ENCODE peak calls at places on chromosomes 6 and 20, in ten cellular contexts. S is H4; I is suprapubic skin; F is stimulated activated CD4-positive, alpha-beta T cell treated with anti-CD3 and anti-CD28 coated beads, Interleukin-12 subunit alpha, Interleukin-12 subunit beta, amount 100 ng/mL, for 4 hours; Y is H9; V is fibroblast of the aortic adventitia; L is left ventricle myocardium inferior; H is putamen; P is activated CD4-positive, CD25-positive, alpha-beta regulatory T cell; J is RKO. X is an unnamed sample.

GRCh38 chr20:57048027-57048869 is 218.2 kb downstream of the BMP7 start:
- DNase-seq in S (peak), I (peak), F (peak), Y (peak), V (no peak), L (no peak), H (no peak), P (no peak), J (peak), X (peak)

GRCh38 chr20:34213213-34213612 is 28.0 kb upstream of the ASIP start:
- DNase-seq in S (no peak), I (no peak), F (no peak), Y (no peak), V (no peak), L (no peak), H (no peak), P (no peak), J (no peak), X (no peak)

GRCh38 chr20:24578605-24579004 is 109.2 kb downstream of the SYNDIG1 start:
- DNase-seq in S (no peak), I (no peak), F (no peak), Y (no peak), V (no peak), L (no peak), H (no peak), P (no peak), J (no peak), X (no peak)

GRCh38 chr20:33793011-33793931 is 17.9 kb upstream of the CHMP4B start:
- DNase-seq in S (no peak), I (no peak), F (no peak), Y (no peak), V (peak), L (peak), H (no peak), P (no peak), J (no peak), X (no peak)

GRCh38 chr20:20552076-20552475 is 160.4 kb downstream of the RALGAPA2 start:
- DNase-seq in S (no peak), I (no peak), F (no peak), Y (no peak), V (no peak), L (no peak), H (no peak), P (no peak), J (no peak), X (no peak)

GRCh38 chr6:114430534-114431124 is 87.8 kb upstream of the HS3ST5 start:
- DNase-seq in S (peak), I (no peak), F (no peak), Y (no peak), V (no peak), L (no peak), H (no peak), P (no peak), J (no peak), X (no peak)

GRCh38 chr6:142846883-142847287 is 98.1 kb downstream of the HIVEP2 start:
- DNase-seq in S (peak), I (no peak), F (no peak), Y (no peak), V (peak), L (no peak), H (peak), P (no peak), J (peak), X (no peak)

GRCh38 chr6:88301888-88302768 is 136.0 kb upstream of the CNR1 start:
- DNase-seq in S (no peak), I (no peak), F (no peak), Y (no peak), V (no peak), L (no peak), H (no peak), P (no peak), J (no peak), X (no peak)

GRCh38 chr6:39154705-39155104 is 39.7 kb upstream of the SAYSD1 start:
- DNase-seq in S (no peak), I (no peak), F (no peak), Y (no peak), V (no peak), L (no peak), H (no peak), P (no peak), J (no peak), X (no peak)

GRCh38 chr20:17935761-17936160 is 32.8 kb downstream of the SNX5 start:
- DNase-seq in S (no peak), I (no peak), F (no peak), Y (no peak), V (no peak), L (no peak), H (no peak), P (no peak), J (no peak), X (no peak)

GRCh38 chr6:30304002-30304401 is 22.7 kb upstream of the TRIM39 start:
- DNase-seq in S (no peak), I (no peak), F (no peak), Y (no peak), V (no peak), L (no peak), H (no peak), P (no peak), J (no peak), X (no peak)

GRCh38 chr20:54292186-54292585 is 84.3 kb downstream of the PFDN4 start:
- DNase-seq in S (peak), I (no peak), F (no peak), Y (no peak), V (peak), L (no peak), H (no peak), P (no peak), J (no peak), X (no peak)

GRCh38 chr20:41393705-41394066 is 27.1 kb upstream of the EMILIN3 start:
- DNase-seq in S (no peak), I (no peak), F (no peak), Y (no peak), V (no peak), L (no peak), H (peak), P (no peak), J (no peak), X (no peak)

GRCh38 chr6:35727206-35727934 is 9.5 kb upstream of the ARMC12 start:
- DNase-seq in S (peak), I (peak), F (no peak), Y (peak), V (peak), L (peak), H (peak), P (no peak), J (peak), X (peak)

GRCh38 chr6:34241351-34242215 is 4.9 kb downstream of the HMGA1 start:
- DNase-seq in S (no peak), I (peak), F (no peak), Y (no peak), V (no peak), L (no peak), H (no peak), P (no peak), J (no peak), X (no peak)

X was measured in WTC11.